ENCODE peak calls at places on chromosomes 5 and 9, in five cellular contexts. T, K, C, J and A are unnamed samples.

GRCh38 chr9:79131876-79132377 is 439.8 kb upstream of the TLE4 start:
- DNase-seq in C (no peak), T (no peak), K (no peak), J (no peak), A (no peak)

GRCh38 chr9:121700165-121700830 is 48.9 kb downstream of the DAB2IP start:
- DNase-seq in K (peak; percentile 94), C (peak; percentile 72), J (peak; percentile 87), T (peak; percentile 92), A (peak; percentile 87)

GRCh38 chr9:135149876-135150275 is 62.4 kb downstream of the OLFM1 start:
- DNase-seq in K (no peak), T (no peak), C (no peak), J (no peak), A (no peak)

GRCh38 chr5:172733179-172733973 is 37.6 kb downstream of the DUSP1 start:
- DNase-seq in J (peak; percentile 73), C (peak; percentile 62), K (peak; percentile 97), T (peak; percentile 82), A (peak; percentile 86)

GRCh38 chr5:171954721-171955120 is 51.7 kb downstream of the FBXW11 start:
- DNase-seq in T (no peak), J (no peak), K (no peak), C (peak; percentile 71), A (no peak)

GRCh38 chr9:27632254-27632653 is 59.0 kb upstream of the C9orf72 start:
- DNase-seq in T (no peak), C (no peak), K (no peak), J (no peak), A (no peak)

GRCh38 chr5:38433160-38433861 is 123.1 kb downstream of the LIFR start:
- DNase-seq in J (peak; percentile 62), K (peak; percentile 77), C (peak; percentile 90), T (no peak), A (peak; percentile 42)

GRCh38 chr5:32027717-32028321 is 146.3 kb downstream of the GOLPH3 start:
- DNase-seq in J (peak; percentile 88), C (peak; percentile 35), K (no peak), T (peak; percentile 68), A (peak; percentile 83)

GRCh38 chr9:98609646-98610045 is 99.1 kb downstream of the GABBR2 start:
- DNase-seq in K (peak; percentile 80), T (no peak), J (no peak), C (no peak), A (no peak)

GRCh38 chr9:97299809-97300414 is 7.5 kb upstream of the CCDC180 start:
- DNase-seq in C (no peak), T (no peak), J (no peak), K (no peak), A (no peak)

GRCh38 chr5:39164529-39165402 is 54.6 kb downstream of the FYB1 start:
- DNase-seq in C (no peak), T (no peak), K (no peak), J (no peak), A (no peak)

GRCh38 chr5:121746763-121747162 is 104.9 kb upstream of the FTMT start:
- DNase-seq in T (no peak), J (no peak), C (no peak), K (no peak), A (no peak)

GRCh38 chr5:154345255-154345952 is 100.4 kb upstream of the SAP30L start:
- DNase-seq in J (no peak), K (peak; percentile 5), T (no peak), C (no peak), A (no peak)

GRCh38 chr9:16598316-16598715 is 272.2 kb downstream of the BNC2 start:
- DNase-seq in T (no peak), C (no peak), K (no peak), J (no peak), A (no peak)

GRCh38 chr5:147464211-147464610 is 45.7 kb downstream of the DPYSL3 start:
- DNase-seq in C (peak; percentile 81), T (no peak), K (no peak), J (no peak), A (peak; percentile 36)

GRCh38 chr5:62306494-62307363 is 723 bp downstream of the KIF2A start:
- DNase-seq in C (peak; percentile 41), K (peak; percentile 90), T (peak; percentile 23), J (peak; percentile 68), A (peak; percentile 53)
- TF ChIP-seq POLR2A in C (no peak), K (no peak), T (no peak), J (no peak), A (no peak)

GRCh38 chr9:86352440-86353106 is 1.6 kb downstream of the TUT7 start:
- DNase-seq in J (no peak), T (no peak), C (peak; percentile 53), K (no peak), A (no peak)
- TF ChIP-seq POLR2A in J (no peak), T (no peak), C (no peak), K (no peak), A (no peak)

GRCh38 chr9:137876269-137876668 is 1.3 kb upstream of the CACNA1B start:
- DNase-seq in C (no peak), K (no peak), J (no peak), T (no peak), A (no peak)
- TF ChIP-seq POLR2A in C (no peak), K (no peak), J (no peak), T (no peak), A (no peak)

GRCh38 chr5:151087475-151087874 is 6.6 kb upstream of the TNIP1 start:
- DNase-seq in K (no peak), C (no peak), J (no peak), T (no peak), A (no peak)

GRCh38 chr5:151086192-151086869 is 5.5 kb upstream of the TNIP1 start:
- DNase-seq in C (no peak), K (no peak), J (no peak), T (no peak), A (no peak)

GRCh38 chr5:151085517-151086031 is 4.7 kb upstream of the TNIP1 start:
- DNase-seq in J (peak; percentile 73), K (peak; percentile 91), T (no peak), C (peak; percentile 25), A (peak; percentile 60)

GRCh38 chr5:151084363-151084762 is 3.5 kb upstream of the TNIP1 start:
- DNase-seq in K (no peak), C (no peak), T (no peak), J (no peak), A (no peak)

DNA sequence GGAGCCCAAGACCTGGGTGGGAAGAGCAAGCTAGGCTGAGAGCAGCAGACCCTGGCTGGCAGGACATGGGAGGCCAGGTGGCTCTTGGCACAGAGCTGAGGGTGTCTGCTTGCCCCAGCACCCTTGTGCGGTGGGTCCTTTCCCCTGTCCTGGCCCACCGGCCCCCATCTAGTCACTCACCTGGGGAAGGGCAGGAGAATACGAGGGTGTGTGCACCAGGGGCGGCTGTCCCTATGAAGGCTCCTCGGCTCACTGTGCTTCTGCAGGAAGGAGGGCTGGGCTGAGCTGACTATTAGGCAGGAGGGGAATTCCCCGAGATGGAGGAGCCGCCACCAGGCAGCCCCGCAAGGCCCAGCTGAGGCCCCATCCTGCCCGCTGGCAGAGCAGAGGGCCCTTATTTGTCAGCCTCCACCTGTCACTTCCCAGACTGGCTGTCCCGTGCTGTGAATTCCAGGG is 6.1 kb upstream of the TNIP1 start:
- DNase-seq in T (no peak), K (no peak), J (no peak), C (no peak), A (no peak)
- TF ChIP-seq POLR2A in T (no peak), K (no peak), J (no peak), C (no peak), A (no peak)

GRCh38 chr5:150407097-150407720 is 5.5 kb downstream of the CD74 start:
- DNase-seq in J (no peak), C (no peak), T (no peak), K (no peak), A (no peak)
- TF ChIP-seq POLR2A in J (no peak), C (no peak), T (no peak), K (no peak), A (no peak)

GRCh38 chr9:127954831-127955293 is 17.2 kb upstream of the DPM2 start:
- DNase-seq in T (no peak), C (no peak), J (no peak), K (peak; percentile 87), A (peak; percentile 64)

GRCh38 chr9:127959841-127960409 is 20.9 kb downstream of the EEIG1 start:
- DNase-seq in J (no peak), K (no peak), C (no peak), T (no peak), A (no peak)

GRCh38 chr9:127958728-127959127 is 21.1 kb upstream of the DPM2 start:
- DNase-seq in K (no peak), C (no peak), T (no peak), J (no peak), A (no peak)

GRCh38 chr9:127953768-127954505 is 16.3 kb upstream of the DPM2 start:
- DNase-seq in T (no peak), J (no peak), K (no peak), C (no peak), A (no peak)

DNA sequence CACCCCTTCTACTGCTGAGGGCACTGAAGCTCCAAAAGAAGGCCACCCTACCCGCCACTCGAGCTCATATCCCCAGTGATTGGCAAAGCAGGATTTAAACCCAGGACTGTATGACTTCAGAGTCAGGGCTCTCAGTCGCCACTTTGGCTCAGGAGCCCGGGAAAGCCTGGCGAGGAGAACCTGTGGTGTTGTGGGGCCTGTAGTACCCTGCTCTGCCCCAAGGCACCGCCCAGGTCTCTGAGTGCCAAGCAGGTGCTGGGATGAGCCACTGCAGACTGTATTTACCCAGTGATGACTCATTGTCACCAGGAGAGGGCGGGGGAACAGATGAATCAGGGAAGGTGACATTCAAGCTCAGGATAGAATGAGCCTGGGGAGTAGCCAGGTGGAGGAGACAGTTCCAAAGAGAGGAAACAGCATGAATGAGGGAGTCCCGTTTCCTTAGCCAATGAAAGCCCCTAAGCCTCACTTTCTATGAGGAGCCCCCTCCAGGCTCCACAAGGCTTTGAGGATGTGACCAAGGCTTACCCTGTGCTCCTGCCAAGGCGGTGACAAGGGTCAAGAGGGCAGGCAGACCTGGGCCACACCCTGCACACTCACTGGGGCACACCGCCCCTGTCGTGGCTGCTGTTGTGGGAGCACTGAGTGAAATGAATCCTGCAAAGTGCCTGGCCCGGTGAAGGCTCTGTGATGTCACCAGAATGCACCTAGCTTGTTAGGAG is 17.8 kb upstream of the DPM2 start:
- DNase-seq in K (peak; percentile 94), J (peak; percentile 97), T (peak; percentile 96), C (peak; percentile 21), A (peak; percentile 63)
- TF ChIP-seq POLR2A in K (no peak), J (peak; percentile 65), T (no peak), C (no peak), A (no peak)